ENCODE peak calls at places on chromosomes 3 and 15, in ten cellular contexts. N is Karpas-422; X is hepatocyte; J is tibial nerve; I is CD8-positive, alpha-beta memory T cell; P is left ventricle myocardium inferior; D is pancreas; R is aorta; K is heart left ventricle; L is naive thymus-derived CD4-positive, alpha-beta T cell. Z is an unnamed sample.

GRCh38 chr3:148643389-148643840 is 54.3 kb upstream of the AGTR1 start:
- DNase-seq in L (no peak), P (no peak), K (no peak), X (no peak), R (peak; percentile 42), D (no peak), N (no peak), I (no peak), J (no peak), Z (peak; percentile 91)

GRCh38 chr15:74857082-74857655 is 14.2 kb upstream of the ULK3 start:
- DNase-seq in L (no peak), D (no peak), K (no peak), R (no peak), J (no peak), N (peak; percentile 69), I (no peak), P (no peak), X (no peak), Z (no peak)

GRCh38 chr15:57224664-57225063 is 151.6 kb upstream of the CGNL1 start:
- DNase-seq in D (no peak), L (no peak), X (no peak), K (no peak), I (no peak), J (no peak), P (no peak), R (no peak), N (no peak), Z (peak; percentile 19)

GRCh38 chr15:83855956-83856355 is 202.0 kb downstream of the ADAMTSL3 start:
- DNase-seq in N (no peak), J (no peak), X (no peak), P (no peak), D (no peak), I (no peak), L (no peak), R (no peak), K (no peak), Z (no peak)

GRCh38 chr3:196650740-196651311 is 11.3 kb downstream of the NRROS start:
- DNase-seq in X (peak; percentile 84), D (no peak), K (peak; percentile 55), I (no peak), P (peak; percentile 30), L (no peak), J (no peak), N (no peak), R (peak; percentile 75), Z (peak; percentile 97)

GRCh38 chr15:32855942-32856341 is 138.1 kb downstream of the GREM1 start:
- DNase-seq in L (no peak), J (no peak), D (no peak), K (peak; percentile 6), P (no peak), R (no peak), N (no peak), X (peak; percentile 53), I (no peak), Z (peak; percentile 100)

GRCh38 chr3:194215392-194215791 is 79.4 kb downstream of the HES1 start:
- DNase-seq in D (no peak), I (no peak), N (no peak), K (no peak), R (no peak), J (no peak), X (no peak), P (no peak), L (no peak), Z (no peak)

GRCh38 chr15:75455982-75456531 is 4.6 kb upstream of the SIN3A start:
- DNase-seq in P (no peak), L (no peak), D (no peak), N (peak; percentile 81), X (peak; percentile 63), K (no peak), I (peak; percentile 39), J (no peak), R (peak; percentile 69), Z (peak; percentile 33)

GRCh38 chr3:124831631-124832184 is 55.5 kb downstream of the ITGB5 start:
- DNase-seq in P (no peak), I (no peak), J (no peak), N (no peak), R (no peak), K (no peak), L (no peak), X (no peak), D (no peak), Z (no peak)
- H3K4me1 ChIP-seq in P (peaks cover 80% of the 10 kb centered on the region), I (peaks cover 11% of the 10 kb centered on the region), J (peaks cover 61% of the 10 kb centered on the region), N (no peaks in the 10 kb centered on the region), R (peaks cover 15% of the 10 kb centered on the region), K (peaks cover 73% of the 10 kb centered on the region), L (peaks cover 9% of the 10 kb centered on the region), X (peaks cover 24% of the 10 kb centered on the region), D (peaks cover 16% of the 10 kb centered on the region), Z (peaks cover 43% of the 10 kb centered on the region)

GRCh38 chr3:52520141-52520667 is 13.5 kb downstream of the NT5DC2 start:
- DNase-seq in D (peak; percentile 9), J (no peak), I (no peak), N (no peak), X (no peak), P (no peak), R (no peak), K (no peak), L (no peak), Z (no peak)

GRCh38 chr3:52518723-52519444 is 14.8 kb downstream of the NT5DC2 start:
- DNase-seq in N (no peak), I (no peak), D (peak; percentile 57), P (no peak), R (no peak), J (no peak), K (no peak), L (no peak), X (no peak), Z (no peak)

GRCh38 chr3:52520716-52521487 is 12.8 kb downstream of the NT5DC2 start:
- DNase-seq in X (no peak), I (no peak), J (no peak), L (no peak), R (peak; percentile 35), K (no peak), P (no peak), D (peak; percentile 17), N (no peak), Z (no peak)

GRCh38 chr3:52517796-52518722 is 15.6 kb downstream of the NT5DC2 start:
- DNase-seq in L (no peak), I (no peak), K (no peak), R (no peak), J (no peak), P (no peak), X (no peak), N (no peak), D (no peak), Z (no peak)

GRCh38 chr3:52519445-52520140 is 14.1 kb downstream of the NT5DC2 start:
- DNase-seq in N (no peak), L (no peak), P (no peak), R (no peak), K (no peak), D (no peak), I (no peak), J (no peak), X (no peak), Z (no peak)
- H3K4me1 ChIP-seq in N (no peaks in the 10 kb centered on the region), L (no peaks in the 10 kb centered on the region), P (peaks cover 18% of the 10 kb centered on the region), R (no peaks in the 10 kb centered on the region), K (peaks cover 5% of the 10 kb centered on the region), D (no peaks in the 10 kb centered on the region), I (no peaks in the 10 kb centered on the region), J (peaks cover 26% of the 10 kb centered on the region), X (no peaks in the 10 kb centered on the region), Z (peaks cover under 1% of the 10 kb centered on the region)

DNA sequence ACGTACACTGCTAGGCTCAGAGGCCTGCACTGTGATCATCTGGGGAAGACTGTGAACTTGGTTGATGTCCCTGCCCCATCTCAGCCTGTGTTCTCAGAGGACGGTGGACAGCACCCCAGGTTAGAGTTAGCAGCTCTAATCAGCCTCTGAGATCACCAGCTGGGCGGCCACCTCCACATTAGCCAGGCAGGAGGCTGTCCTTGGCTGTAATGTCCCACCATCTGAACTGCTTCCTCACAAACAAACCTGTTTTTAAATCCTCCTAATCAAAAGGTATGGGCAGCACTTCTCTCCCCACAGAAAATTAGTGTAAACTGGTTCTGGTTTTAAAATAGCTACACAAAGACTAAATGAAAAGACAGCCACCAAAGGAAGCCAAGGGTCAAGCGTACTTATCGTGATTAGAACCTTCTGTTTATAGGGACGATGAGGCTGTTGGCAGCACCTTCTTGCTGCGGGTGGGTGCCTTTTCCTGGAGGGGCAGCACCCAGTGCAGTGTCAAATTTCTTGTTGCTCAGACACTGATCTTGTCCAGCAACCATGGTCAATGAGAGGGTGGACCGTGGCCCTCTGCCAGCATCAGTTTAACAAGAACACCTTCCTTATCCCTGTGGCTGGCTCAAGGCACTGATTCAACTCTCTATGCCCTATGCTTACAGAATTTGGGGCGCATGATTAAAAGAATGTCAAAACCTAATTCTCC is 24.6 kb downstream of the ACSBG1 start:
- DNase-seq in J (no peak), N (no peak), D (peak; percentile 74), X (no peak), I (no peak), K (no peak), R (no peak), L (no peak), P (no peak), Z (no peak)
- H3K4me1 ChIP-seq in J (peaks cover 58% of the 10 kb centered on the region), N (no peaks in the 10 kb centered on the region), D (peaks cover 56% of the 10 kb centered on the region), X (peaks cover 36% of the 10 kb centered on the region), I (no peaks in the 10 kb centered on the region), K (peaks cover 65% of the 10 kb centered on the region), R (no peaks in the 10 kb centered on the region), L (no peaks in the 10 kb centered on the region), P (peaks cover 70% of the 10 kb centered on the region), Z (no peaks in the 10 kb centered on the region)

GRCh38 chr3:128285042-128285924 is 132.0 kb downstream of the EEFSEC start:
- DNase-seq in D (no peak), K (no peak), N (no peak), R (no peak), J (no peak), L (no peak), P (no peak), X (no peak), I (no peak), Z (no peak)

GRCh38 chr3:128280466-128281455 is 127.5 kb downstream of the EEFSEC start:
- DNase-seq in L (no peak), I (no peak), X (no peak), K (no peak), R (no peak), D (no peak), J (no peak), P (no peak), N (no peak), Z (no peak)

GRCh38 chr3:128283429-128283828 is 130.1 kb downstream of the EEFSEC start:
- DNase-seq in L (no peak), K (no peak), I (no peak), D (no peak), P (no peak), X (no peak), N (no peak), J (no peak), R (no peak), Z (no peak)

GRCh38 chr3:128281461-128282367 is 128.4 kb downstream of the EEFSEC start:
- DNase-seq in K (no peak), P (no peak), N (no peak), I (no peak), L (no peak), D (no peak), X (no peak), J (no peak), R (no peak), Z (no peak)

DNA sequence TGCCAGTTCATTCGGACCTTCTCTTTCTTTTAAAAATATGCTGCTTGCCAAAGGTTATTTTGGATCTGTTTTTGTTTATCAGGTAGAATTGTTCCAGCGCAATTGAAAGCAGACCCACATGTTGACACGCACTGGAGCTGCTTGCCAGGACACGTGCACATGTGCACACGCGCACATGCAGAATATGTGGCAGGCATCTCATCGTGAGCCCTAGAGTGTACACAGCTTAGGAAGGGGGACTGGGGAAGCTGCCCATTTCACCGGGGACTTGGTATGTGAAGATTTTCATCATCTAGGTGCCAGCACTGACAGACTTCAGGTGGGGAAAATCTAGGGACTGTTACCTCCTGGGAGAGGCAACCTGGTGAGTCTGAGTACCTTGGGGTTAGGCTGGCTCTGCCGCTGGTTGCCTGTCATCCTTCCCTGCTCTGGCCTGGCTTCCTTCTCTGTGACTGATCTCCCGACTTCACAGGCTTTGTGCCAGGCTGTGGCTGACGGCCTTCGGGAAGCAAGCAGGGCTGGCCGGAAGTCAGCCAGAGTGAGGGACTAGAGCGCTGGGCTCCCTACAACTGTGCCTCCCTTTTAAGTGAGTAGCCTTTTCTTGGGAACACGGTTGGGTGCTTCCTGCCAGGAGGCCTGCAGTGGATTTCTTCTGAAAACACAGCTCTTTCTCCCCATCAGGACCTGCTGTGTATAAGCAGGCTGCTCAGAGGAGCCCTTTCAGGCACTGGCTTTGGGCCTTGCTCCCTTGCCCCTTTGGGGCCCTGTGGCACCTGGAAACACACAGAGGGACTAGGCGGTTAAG is 129.3 kb downstream of the EEFSEC start:
- DNase-seq in D (peak; percentile 82), X (no peak), J (peak; percentile 29), L (no peak), K (peak; percentile 69), R (peak; percentile 88), I (no peak), P (peak; percentile 72), N (no peak), Z (peak; percentile 71)
- H3K4me1 ChIP-seq in D (peaks cover 8% of the 10 kb centered on the region), X (peaks cover 47% of the 10 kb centered on the region), J (peaks cover 58% of the 10 kb centered on the region), L (no peaks in the 10 kb centered on the region), K (peaks cover 49% of the 10 kb centered on the region), R (peaks cover 4% of the 10 kb centered on the region), I (no peaks in the 10 kb centered on the region), P (peaks cover 59% of the 10 kb centered on the region), N (peaks cover 4% of the 10 kb centered on the region), Z (peaks cover 24% of the 10 kb centered on the region)

Z was measured in fibroblast of lung.